ENCODE peak calls at places on chromosome 17, in four cellular contexts. One of them, this sample, is unnamed.

GRCh38 chr17:12566281-12567002 is 99.2 kb upstream of the MYOCD start:
- DNase-seq in left lung: no peak
- DNase-seq in tibial nerve: no peak
- DNase-seq in stomach: no peak
- DNase-seq in this sample: no peak

GRCh38 chr17:146983-147761 is 9.8 kb downstream of the SCGB1C2 start:
- DNase-seq in tibial nerve: no peak
- DNase-seq in left lung: peak
- DNase-seq in stomach: peak
- DNase-seq in this sample: no peak

GRCh38 chr17:83137523-83137922 is 58.1 kb downstream of the METRNL start:
- DNase-seq in left lung: peak
- DNase-seq in tibial nerve: no peak
- DNase-seq in stomach: no peak
- DNase-seq in this sample: no peak

GRCh38 chr17:30600830-30601494 is 123.8 kb downstream of the GOSR1 start:
- DNase-seq in left lung: no peak
- DNase-seq in tibial nerve: no peak
- DNase-seq in stomach: no peak
- DNase-seq in this sample: peak

GRCh38 chr17:57703273-57703672 is 41.8 kb downstream of the CCDC182 start:
- DNase-seq in stomach: no peak
- DNase-seq in left lung: no peak
- DNase-seq in tibial nerve: no peak
- DNase-seq in this sample: no peak

GRCh38 chr17:82424001-82424862 is 5.8 kb upstream of the OGFOD3 start:
- DNase-seq in stomach: peak
- DNase-seq in tibial nerve: peak
- DNase-seq in left lung: no peak
- DNase-seq in this sample: peak

GRCh38 chr17:6110592-6110991 is 40.4 kb downstream of the WSCD1 start:
- DNase-seq in stomach: no peak
- DNase-seq in tibial nerve: no peak
- DNase-seq in left lung: no peak
- DNase-seq in this sample: no peak

GRCh38 chr17:64694207-64694606 is 32.1 kb upstream of the SMURF2 start:
- DNase-seq in left lung: no peak
- DNase-seq in stomach: peak
- DNase-seq in tibial nerve: no peak
- DNase-seq in this sample: peak

GRCh38 chr17:36068524-36068923 is 4.5 kb downstream of the CCL18 start:
- DNase-seq in left lung: no peak
- DNase-seq in tibial nerve: no peak
- DNase-seq in stomach: no peak
- DNase-seq in this sample: no peak

GRCh38 chr17:35981908-35982330 is 622 bp upstream of the CCL16 start:
- DNase-seq in left lung: no peak
- DNase-seq in tibial nerve: no peak
- DNase-seq in stomach: no peak
- DNase-seq in this sample: no peak

GRCh38 chr17:28728364-28729200 is at the start of gene NEK8:
- DNase-seq in left lung: peak
- DNase-seq in tibial nerve: peak
- DNase-seq in stomach: peak
- DNase-seq in this sample: peak

GRCh38 chr17:12640364-12640763 is 25.3 kb upstream of the MYOCD start:
- DNase-seq in left lung: no peak
- DNase-seq in stomach: no peak
- DNase-seq in tibial nerve: no peak
- DNase-seq in this sample: no peak

GRCh38 chr17:56213031-56213430 is 59.8 kb downstream of the ANKFN1 start:
- DNase-seq in left lung: no peak
- DNase-seq in stomach: no peak
- DNase-seq in tibial nerve: no peak
- DNase-seq in this sample: no peak

GRCh38 chr17:37610971-37611370 is 1.8 kb upstream of the SYNRG start:
- DNase-seq in left lung: no peak
- DNase-seq in stomach: no peak
- DNase-seq in tibial nerve: no peak
- DNase-seq in this sample: no peak

GRCh38 chr17:8740486-8740885 is 4.2 kb downstream of the CCDC42 start:
- DNase-seq in tibial nerve: no peak
- DNase-seq in stomach: no peak
- DNase-seq in left lung: no peak
- DNase-seq in this sample: no peak

GRCh38 chr17:56598471-56598870 is 5.0 kb downstream of the NOG start:
- DNase-seq in stomach: no peak
- DNase-seq in left lung: no peak
- DNase-seq in tibial nerve: no peak
- DNase-seq in this sample: no peak

GRCh38 chr17:18981642-18982424 is 22.7 kb downstream of the FAM83G start:
- DNase-seq in left lung: peak
- DNase-seq in tibial nerve: no peak
- DNase-seq in stomach: peak
- DNase-seq in this sample: peak

GRCh38 chr17:9057310-9057709 is 36.0 kb downstream of the NTN1 start:
- DNase-seq in stomach: no peak
- DNase-seq in tibial nerve: no peak
- DNase-seq in left lung: no peak
- DNase-seq in this sample: no peak

GRCh38 chr17:32777436-32777835 is 99.5 kb downstream of the MYO1D start:
- DNase-seq in left lung: peak
- DNase-seq in stomach: no peak
- DNase-seq in tibial nerve: no peak
- DNase-seq in this sample: no peak

GRCh38 chr17:8142158-8142886 is 9.9 kb downstream of the PER1 start:
- DNase-seq in left lung: peak
- DNase-seq in stomach: no peak
- DNase-seq in tibial nerve: no peak
- DNase-seq in this sample: no peak

GRCh38 chr17:77572065-77572601 is 386.4 kb upstream of the TNRC6C start:
- DNase-seq in stomach: no peak
- DNase-seq in left lung: no peak
- DNase-seq in tibial nerve: no peak
- DNase-seq in this sample: no peak

GRCh38 chr17:80146121-80147034 is 550 bp downstream of the EIF4A3 start:
- DNase-seq in left lung: no peak
- DNase-seq in tibial nerve: no peak
- DNase-seq in stomach: no peak
- DNase-seq in this sample: no peak

GRCh38 chr17:73801455-73802100 is 157.3 kb upstream of the SDK2 start:
- DNase-seq in left lung: no peak
- DNase-seq in stomach: no peak
- DNase-seq in tibial nerve: no peak
- DNase-seq in this sample: no peak

GRCh38 chr17:5877948-5878347 is 192.2 kb upstream of the WSCD1 start:
- DNase-seq in left lung: no peak
- DNase-seq in tibial nerve: no peak
- DNase-seq in stomach: no peak
- DNase-seq in this sample: no peak

GRCh38 chr17:1713160-1713877 is 3.1 kb upstream of the TLCD2 start:
- DNase-seq in tibial nerve: no peak
- DNase-seq in stomach: no peak
- DNase-seq in left lung: peak
- DNase-seq in this sample: no peak

GRCh38 chr17:58097384-58098088 is 14.3 kb downstream of the DYNLL2 start:
- DNase-seq in left lung: no peak
- DNase-seq in tibial nerve: no peak
- DNase-seq in stomach: no peak
- DNase-seq in this sample: no peak

DNA sequence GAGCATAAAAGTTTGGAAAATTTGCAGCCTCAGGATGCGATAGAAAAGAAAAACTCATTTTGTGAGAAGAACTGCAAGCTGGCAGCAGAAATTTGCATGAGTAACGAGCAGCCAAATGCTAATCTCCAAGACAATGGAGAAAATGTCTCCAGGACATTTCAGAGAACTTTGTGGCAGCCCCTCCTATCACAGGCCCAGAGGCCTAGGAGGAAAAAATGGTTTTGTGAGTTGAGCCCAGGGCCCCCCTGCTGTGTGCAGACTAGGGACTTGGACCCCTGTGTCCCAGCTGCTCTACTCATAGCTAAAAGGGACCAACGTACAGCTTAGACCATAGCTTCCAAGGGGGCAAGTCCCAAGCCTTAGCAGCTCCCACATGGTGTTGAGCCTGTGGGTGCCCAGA is 34.3 kb downstream of the APPBP2 start:
- DNase-seq in tibial nerve: no peak
- DNase-seq in left lung: no peak
- DNase-seq in stomach: no peak
- DNase-seq in this sample: no peak
- H3K4me3 ChIP-seq in tibial nerve: no peak
- H3K4me3 ChIP-seq in left lung: no peak
- H3K4me3 ChIP-seq in stomach: no peak
- H3K4me3 ChIP-seq in this sample: no peak

DNA sequence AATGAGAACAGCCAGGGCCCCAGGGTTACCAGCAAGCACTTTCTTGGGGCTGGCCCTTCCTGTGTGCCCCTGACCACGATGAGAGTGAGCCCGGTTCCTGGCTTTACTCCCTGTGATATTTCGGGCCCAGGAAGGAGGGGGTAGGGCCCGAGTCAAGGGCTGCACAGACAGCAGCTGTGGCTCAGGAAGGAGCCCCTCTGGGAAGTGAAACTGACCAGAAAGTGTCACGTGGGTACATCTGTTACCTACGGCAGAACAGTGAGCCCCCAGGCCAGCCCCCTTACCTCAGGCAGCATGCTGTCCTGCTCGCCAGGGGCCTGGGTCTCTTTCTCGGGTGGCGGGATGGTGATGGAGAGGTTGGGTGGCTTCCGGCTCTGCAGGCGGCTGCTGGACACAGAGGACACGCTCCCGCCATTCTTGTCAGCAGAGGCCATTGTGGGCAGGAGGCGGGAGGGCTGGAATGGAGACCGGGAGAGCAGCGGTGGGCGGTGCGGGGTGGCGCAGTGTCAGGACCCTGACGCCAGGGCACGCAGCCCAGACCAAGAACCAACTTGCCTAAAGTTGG is 13.8 kb downstream of the AANAT start:
- DNase-seq in tibial nerve: no peak
- DNase-seq in stomach: no peak
- DNase-seq in left lung: no peak
- DNase-seq in this sample: no peak
- H3K4me3 ChIP-seq in tibial nerve: peak
- H3K4me3 ChIP-seq in stomach: no peak
- H3K4me3 ChIP-seq in left lung: no peak
- H3K4me3 ChIP-seq in this sample: no peak

DNA sequence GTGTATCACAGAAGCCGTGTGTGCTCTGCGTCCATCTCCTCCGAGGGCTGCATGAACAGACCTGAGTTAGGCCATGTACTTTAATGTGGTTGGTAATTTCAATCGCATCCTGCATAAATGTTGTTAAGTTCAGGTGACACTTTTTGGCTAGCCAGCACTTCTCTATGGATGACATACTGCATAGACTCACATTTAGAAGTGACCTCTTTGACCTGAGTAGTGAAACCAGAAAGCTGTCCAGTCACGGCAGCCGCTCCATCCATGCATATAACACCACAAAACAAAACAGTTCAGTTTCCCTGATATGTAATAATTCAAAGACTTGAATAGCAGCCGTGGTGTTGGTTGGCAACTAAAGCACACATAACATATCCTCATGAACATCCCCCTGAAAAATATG is 94.1 kb downstream of the CYTH1 start:
- DNase-seq in stomach: no peak
- DNase-seq in left lung: no peak
- DNase-seq in tibial nerve: no peak
- DNase-seq in this sample: no peak
- H3K4me3 ChIP-seq in stomach: no peak
- H3K4me3 ChIP-seq in left lung: no peak
- H3K4me3 ChIP-seq in tibial nerve: no peak
- H3K4me3 ChIP-seq in this sample: no peak

GRCh38 chr17:47690121-47690520 is 3.8 kb upstream of the TBKBP1 start:
- DNase-seq in stomach: no peak
- DNase-seq in left lung: no peak
- DNase-seq in tibial nerve: no peak
- DNase-seq in this sample: no peak

GRCh38 chr17:47694018-47694817 is at the start of gene TBKBP1:
- DNase-seq in tibial nerve: no peak
- DNase-seq in stomach: no peak
- DNase-seq in left lung: peak
- DNase-seq in this sample: peak

GRCh38 chr17:47693667-47694017 is 319 bp upstream of the TBKBP1 start:
- DNase-seq in stomach: no peak
- DNase-seq in tibial nerve: no peak
- DNase-seq in left lung: no peak
- DNase-seq in this sample: no peak

GRCh38 chr17:47692895-47693666 is 880 bp upstream of the TBKBP1 start:
- DNase-seq in left lung: no peak
- DNase-seq in stomach: no peak
- DNase-seq in tibial nerve: no peak
- DNase-seq in this sample: no peak

DNA sequence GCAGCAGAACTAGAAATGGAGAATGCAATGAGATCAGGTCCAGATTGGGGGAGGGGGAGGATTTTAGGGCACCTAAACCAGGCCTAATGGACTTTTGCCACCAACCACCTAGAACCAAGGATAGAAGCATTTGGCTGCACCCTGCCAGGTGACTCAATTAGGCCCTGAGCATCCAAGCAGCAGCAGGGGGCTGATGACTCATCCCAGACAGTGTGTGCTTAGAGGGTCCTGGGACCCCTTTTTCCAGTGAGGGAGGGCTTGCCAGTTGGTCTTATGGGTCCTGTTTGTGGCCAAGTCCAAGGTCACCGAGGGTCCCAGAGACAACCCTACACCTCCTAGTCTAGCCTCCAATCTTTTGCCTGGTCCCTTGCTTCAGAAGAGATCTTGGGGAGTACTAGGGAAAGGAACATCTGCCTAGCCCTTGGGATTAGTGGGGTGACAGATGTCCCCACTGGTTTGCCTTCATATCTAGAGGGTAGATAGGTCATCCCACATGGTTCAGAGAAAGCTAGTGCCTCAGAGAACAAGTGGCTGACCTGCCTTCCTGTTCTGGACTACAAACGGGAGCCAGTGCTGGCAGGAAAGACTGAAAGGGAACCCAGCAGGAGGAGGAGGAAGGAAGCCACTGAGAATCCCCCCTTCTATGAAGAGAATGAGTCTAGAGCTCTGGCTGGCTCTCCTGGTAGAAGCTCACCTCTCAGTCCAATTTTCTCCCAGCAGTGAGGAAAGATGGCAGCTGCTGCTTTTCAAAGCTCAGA is 1.6 kb upstream of the TBKBP1 start:
- DNase-seq in left lung: no peak
- DNase-seq in stomach: no peak
- DNase-seq in tibial nerve: no peak
- DNase-seq in this sample: no peak
- H3K4me3 ChIP-seq in left lung: no peak
- H3K4me3 ChIP-seq in stomach: no peak
- H3K4me3 ChIP-seq in tibial nerve: no peak
- H3K4me3 ChIP-seq in this sample: no peak